ENCODE peak calls at places on chromosomes 13 and 19, in five cellular contexts. One of them, this sample, is unnamed.

GRCh38 chr19:34096020-34096915 is 76.0 kb upstream of the LSM14A start:
- DNase-seq in IMR-90: peak
- DNase-seq in uterus: no peak
- DNase-seq in GM23338: peak
- DNase-seq in tibial artery: no peak
- DNase-seq in this sample: no peak

GRCh38 chr19:36771275-36772231 is 1.1 kb downstream of the ZNF850 start:
- DNase-seq in IMR-90: peak
- DNase-seq in uterus: peak
- DNase-seq in GM23338: peak
- DNase-seq in tibial artery: peak
- DNase-seq in this sample: peak

GRCh38 chr13:99969934-99970760 is 1.4 kb downstream of the ZIC5 start:
- DNase-seq in IMR-90: no peak
- DNase-seq in uterus: no peak
- DNase-seq in GM23338: peak
- DNase-seq in tibial artery: no peak
- DNase-seq in this sample: no peak

GRCh38 chr19:41575998-41576397 is at the start of gene CEACAM21:
- DNase-seq in IMR-90: no peak
- DNase-seq in uterus: peak
- DNase-seq in GM23338: no peak
- DNase-seq in tibial artery: peak
- DNase-seq in this sample: no peak

GRCh38 chr13:45473627-45474026 is 8.9 kb downstream of the COG3 start:
- DNase-seq in IMR-90: no peak
- DNase-seq in uterus: no peak
- DNase-seq in GM23338: peak
- DNase-seq in tibial artery: no peak
- DNase-seq in this sample: no peak

GRCh38 chr19:12668937-12669271 is 2.3 kb downstream of the WDR83 start:
- DNase-seq in IMR-90: peak
- DNase-seq in uterus: peak
- DNase-seq in GM23338: peak
- DNase-seq in tibial artery: peak
- DNase-seq in this sample: no peak

GRCh38 chr13:38713046-38713445 is 26.2 kb downstream of the FREM2 start:
- DNase-seq in IMR-90: no peak
- DNase-seq in uterus: no peak
- DNase-seq in GM23338: no peak
- DNase-seq in tibial artery: no peak
- DNase-seq in this sample: no peak

GRCh38 chr13:26909515-26909914 is 148.9 kb upstream of the GPR12 start:
- DNase-seq in IMR-90: no peak
- DNase-seq in uterus: no peak
- DNase-seq in GM23338: no peak
- DNase-seq in tibial artery: no peak
- DNase-seq in this sample: no peak

GRCh38 chr13:36094478-36094877 is 36.7 kb downstream of the DCLK1 start:
- DNase-seq in IMR-90: no peak
- DNase-seq in uterus: no peak
- DNase-seq in GM23338: peak
- DNase-seq in tibial artery: no peak
- DNase-seq in this sample: no peak

GRCh38 chr13:96109125-96109524 is 19.2 kb downstream of the HS6ST3 start:
- DNase-seq in IMR-90: no peak
- DNase-seq in uterus: no peak
- DNase-seq in GM23338: no peak
- DNase-seq in tibial artery: no peak
- DNase-seq in this sample: no peak

GRCh38 chr13:60335531-60335930 is 61.5 kb upstream of the TDRD3 start:
- DNase-seq in IMR-90: peak
- DNase-seq in uterus: no peak
- DNase-seq in GM23338: peak
- DNase-seq in tibial artery: no peak
- DNase-seq in this sample: no peak

GRCh38 chr13:83987394-83987793 is 105.1 kb upstream of the SLITRK1 start:
- DNase-seq in IMR-90: no peak
- DNase-seq in uterus: no peak
- DNase-seq in GM23338: no peak
- DNase-seq in tibial artery: no peak
- DNase-seq in this sample: no peak

GRCh38 chr13:98871727-98872126 is 106.1 kb downstream of the DOCK9 start:
- DNase-seq in IMR-90: no peak
- DNase-seq in uterus: no peak
- DNase-seq in GM23338: no peak
- DNase-seq in tibial artery: no peak
- DNase-seq in this sample: no peak

GRCh38 chr13:54210397-54211050 is 1181.9 kb downstream of the OLFM4 start:
- DNase-seq in IMR-90: no peak
- DNase-seq in uterus: no peak
- DNase-seq in GM23338: no peak
- DNase-seq in tibial artery: no peak
- DNase-seq in this sample: no peak

GRCh38 chr13:99958402-99959126 is 13.0 kb downstream of the ZIC5 start:
- DNase-seq in IMR-90: no peak
- DNase-seq in uterus: no peak
- DNase-seq in GM23338: peak
- DNase-seq in tibial artery: no peak
- DNase-seq in this sample: no peak

GRCh38 chr19:31285744-31286143 is 63.5 kb downstream of the TSHZ3 start:
- DNase-seq in IMR-90: peak
- DNase-seq in uterus: peak
- DNase-seq in GM23338: no peak
- DNase-seq in tibial artery: no peak
- DNase-seq in this sample: peak

GRCh38 chr19:31284621-31285020 is 64.6 kb downstream of the TSHZ3 start:
- DNase-seq in IMR-90: no peak
- DNase-seq in uterus: no peak
- DNase-seq in GM23338: no peak
- DNase-seq in tibial artery: no peak
- DNase-seq in this sample: no peak

GRCh38 chr19:31283701-31284100 is 65.5 kb downstream of the TSHZ3 start:
- DNase-seq in IMR-90: no peak
- DNase-seq in uterus: no peak
- DNase-seq in GM23338: peak
- DNase-seq in tibial artery: no peak
- DNase-seq in this sample: no peak

GRCh38 chr19:31289381-31289880 is 59.8 kb downstream of the TSHZ3 start:
- DNase-seq in IMR-90: no peak
- DNase-seq in uterus: no peak
- DNase-seq in GM23338: no peak
- DNase-seq in tibial artery: no peak
- DNase-seq in this sample: no peak

GRCh38 chr19:31286491-31286890 is 62.7 kb downstream of the TSHZ3 start:
- DNase-seq in IMR-90: no peak
- DNase-seq in uterus: no peak
- DNase-seq in GM23338: no peak
- DNase-seq in tibial artery: no peak
- DNase-seq in this sample: no peak
- H3K27ac ChIP-seq in IMR-90: no peak
- H3K27ac ChIP-seq in uterus: peak
- H3K27ac ChIP-seq in GM23338: no peak
- H3K27ac ChIP-seq in tibial artery: no peak
- H3K27ac ChIP-seq in this sample: no peak

DNA sequence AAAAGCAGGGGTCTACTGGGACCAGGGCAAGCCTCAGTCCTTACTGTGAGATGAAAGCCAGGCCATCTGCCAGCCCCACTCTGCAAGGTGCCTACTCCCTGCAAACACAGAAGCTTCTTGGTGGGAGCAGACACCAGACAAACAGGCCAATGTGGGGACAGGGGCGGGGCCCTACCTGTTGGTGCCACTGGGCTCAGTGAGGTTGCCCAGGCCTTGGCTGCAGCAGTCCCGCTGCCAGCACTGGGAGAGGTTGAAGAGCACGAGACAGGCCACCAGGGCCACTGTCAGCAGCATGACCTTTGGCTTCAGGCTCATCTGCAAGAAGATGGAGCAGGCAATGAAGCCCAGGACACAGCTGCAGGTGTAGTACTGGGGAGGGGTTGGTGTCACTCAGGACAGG is 72.5 kb downstream of the NBEA start:
- DNase-seq in IMR-90: no peak
- DNase-seq in uterus: no peak
- DNase-seq in GM23338: no peak
- DNase-seq in tibial artery: no peak
- DNase-seq in this sample: no peak
- H3K27ac ChIP-seq in IMR-90: no peak
- H3K27ac ChIP-seq in uterus: no peak
- H3K27ac ChIP-seq in GM23338: no peak
- H3K27ac ChIP-seq in tibial artery: no peak
- H3K27ac ChIP-seq in this sample: no peak

GRCh38 chr13:113538689-113539058 is 45.9 kb upstream of the TFDP1 start:
- DNase-seq in IMR-90: no peak
- DNase-seq in uterus: peak
- DNase-seq in GM23338: no peak
- DNase-seq in tibial artery: no peak
- DNase-seq in this sample: no peak
- H3K27ac ChIP-seq in IMR-90: no peak
- H3K27ac ChIP-seq in uterus: no peak
- H3K27ac ChIP-seq in GM23338: peak
- H3K27ac ChIP-seq in tibial artery: no peak
- H3K27ac ChIP-seq in this sample: no peak

GRCh38 chr19:38893341-38893771 is 6.1 kb downstream of the SIRT2 start:
- DNase-seq in IMR-90: no peak
- DNase-seq in uterus: no peak
- DNase-seq in GM23338: no peak
- DNase-seq in tibial artery: no peak
- DNase-seq in this sample: no peak
- H3K27ac ChIP-seq in IMR-90: no peak
- H3K27ac ChIP-seq in uterus: no peak
- H3K27ac ChIP-seq in GM23338: no peak
- H3K27ac ChIP-seq in tibial artery: no peak
- H3K27ac ChIP-seq in this sample: no peak

GRCh38 chr19:55584871-55585270 is 4.2 kb upstream of the ZNF579 start:
- DNase-seq in IMR-90: no peak
- DNase-seq in uterus: no peak
- DNase-seq in GM23338: no peak
- DNase-seq in tibial artery: no peak
- DNase-seq in this sample: no peak
- H3K27ac ChIP-seq in IMR-90: no peak
- H3K27ac ChIP-seq in uterus: no peak
- H3K27ac ChIP-seq in GM23338: peak
- H3K27ac ChIP-seq in tibial artery: no peak
- H3K27ac ChIP-seq in this sample: no peak

This sample was measured in ovary.